ENCODE peak calls at places on chromosomes 11 and 22, in five cellular contexts. One of them, this sample, is unnamed.

GRCh38 chr11:2891291-2891690 is 5.7 kb upstream of the CDKN1C start:
- DNase-seq in brain microvascular endothelial cell: no peak
- DNase-seq in GM13977: no peak
- DNase-seq in RWPE1: no peak
- DNase-seq in omental fat pad: no peak
- DNase-seq in this sample: no peak

GRCh38 chr11:44597358-44598009 is 32.0 kb downstream of the CD82 start:
- DNase-seq in GM13977: peak; percentile 44
- DNase-seq in RWPE1: no peak
- DNase-seq in omental fat pad: no peak
- DNase-seq in brain microvascular endothelial cell: no peak
- DNase-seq in this sample: no peak

GRCh38 chr11:78314753-78315152 is 102.9 kb downstream of the GAB2 start:
- DNase-seq in RWPE1: no peak
- DNase-seq in brain microvascular endothelial cell: no peak
- DNase-seq in omental fat pad: no peak
- DNase-seq in GM13977: no peak
- DNase-seq in this sample: no peak

GRCh38 chr11:75768909-75769771 is 562 bp downstream of the DGAT2 start:
- DNase-seq in omental fat pad: no peak
- DNase-seq in brain microvascular endothelial cell: no peak
- DNase-seq in RWPE1: peak; percentile 6
- DNase-seq in GM13977: peak; percentile 36
- DNase-seq in this sample: no peak

GRCh38 chr11:36510567-36511020 is 522 bp upstream of the TRAF6 start:
- DNase-seq in GM13977: no peak
- DNase-seq in omental fat pad: no peak
- DNase-seq in RWPE1: peak; percentile 27
- DNase-seq in brain microvascular endothelial cell: no peak
- DNase-seq in this sample: no peak

GRCh38 chr22:43474161-43475101 is 62.6 kb downstream of the MPPED1 start:
- DNase-seq in omental fat pad: no peak
- DNase-seq in RWPE1: no peak
- DNase-seq in brain microvascular endothelial cell: no peak
- DNase-seq in GM13977: no peak
- DNase-seq in this sample: no peak

GRCh38 chr11:76719686-76720085 is 49.1 kb upstream of the LRRC32 start:
- DNase-seq in GM13977: no peak
- DNase-seq in omental fat pad: no peak
- DNase-seq in brain microvascular endothelial cell: no peak
- DNase-seq in RWPE1: no peak
- DNase-seq in this sample: no peak

GRCh38 chr22:33819743-33820142 is 100.5 kb downstream of the LARGE1 start:
- DNase-seq in GM13977: no peak
- DNase-seq in omental fat pad: no peak
- DNase-seq in brain microvascular endothelial cell: no peak
- DNase-seq in RWPE1: no peak
- DNase-seq in this sample: no peak

GRCh38 chr11:107457205-107457557 is 444 bp downstream of the CWF19L2 start:
- DNase-seq in RWPE1: peak; percentile 24
- DNase-seq in GM13977: peak; percentile 13
- DNase-seq in brain microvascular endothelial cell: peak; percentile 1
- DNase-seq in omental fat pad: no peak
- DNase-seq in this sample: no peak

GRCh38 chr22:44133901-44134511 is 46.7 kb upstream of the PARVG start:
- DNase-seq in RWPE1: no peak
- DNase-seq in brain microvascular endothelial cell: peak; percentile 56
- DNase-seq in omental fat pad: no peak
- DNase-seq in GM13977: no peak
- DNase-seq in this sample: no peak

GRCh38 chr22:47023871-47024270 is 261.4 kb downstream of the TBC1D22A start:
- DNase-seq in brain microvascular endothelial cell: no peak
- DNase-seq in RWPE1: no peak
- DNase-seq in GM13977: no peak
- DNase-seq in omental fat pad: no peak
- DNase-seq in this sample: no peak

GRCh38 chr11:70805243-70805642 is 406.9 kb downstream of the CTTN start:
- DNase-seq in RWPE1: no peak
- DNase-seq in omental fat pad: no peak
- DNase-seq in brain microvascular endothelial cell: no peak
- DNase-seq in GM13977: no peak
- DNase-seq in this sample: no peak

GRCh38 chr11:103995896-103996295 is 40.5 kb upstream of the DDI1 start:
- DNase-seq in omental fat pad: no peak
- DNase-seq in brain microvascular endothelial cell: no peak
- DNase-seq in GM13977: no peak
- DNase-seq in RWPE1: no peak
- DNase-seq in this sample: no peak

GRCh38 chr11:129731316-129731715 is 84.3 kb upstream of the TMEM45B start:
- DNase-seq in GM13977: no peak
- DNase-seq in RWPE1: peak; percentile 95
- DNase-seq in brain microvascular endothelial cell: no peak
- DNase-seq in omental fat pad: no peak
- DNase-seq in this sample: no peak

GRCh38 chr22:43890901-43891331 is 897 bp downstream of the PNPLA5 start:
- DNase-seq in omental fat pad: no peak
- DNase-seq in GM13977: no peak
- DNase-seq in RWPE1: no peak
- DNase-seq in brain microvascular endothelial cell: no peak
- DNase-seq in this sample: no peak

GRCh38 chr11:2376751-2377451 is at the start of gene CD81:
- DNase-seq in brain microvascular endothelial cell: no peak
- DNase-seq in RWPE1: peak; percentile 61
- DNase-seq in omental fat pad: no peak
- DNase-seq in GM13977: peak; percentile 93
- DNase-seq in this sample: peak; percentile 71

GRCh38 chr22:31119026-31119717 is 3.6 kb upstream of the INPP5J start:
- DNase-seq in omental fat pad: no peak
- DNase-seq in RWPE1: no peak
- DNase-seq in brain microvascular endothelial cell: no peak
- DNase-seq in GM13977: no peak
- DNase-seq in this sample: no peak

GRCh38 chr11:118148240-118148639 is 4.4 kb downstream of the SCN4B start:
- DNase-seq in omental fat pad: no peak
- DNase-seq in brain microvascular endothelial cell: no peak
- DNase-seq in RWPE1: no peak
- DNase-seq in GM13977: no peak
- DNase-seq in this sample: no peak

GRCh38 chr11:2204361-2205213 is 33.0 kb upstream of the TH start:
- DNase-seq in omental fat pad: peak; percentile 11
- DNase-seq in GM13977: no peak
- DNase-seq in brain microvascular endothelial cell: no peak
- DNase-seq in RWPE1: no peak
- DNase-seq in this sample: no peak

GRCh38 chr11:124627546-124627945 is 4.9 kb downstream of the TBRG1 start:
- DNase-seq in brain microvascular endothelial cell: no peak
- DNase-seq in omental fat pad: no peak
- DNase-seq in GM13977: no peak
- DNase-seq in RWPE1: no peak
- DNase-seq in this sample: no peak

GRCh38 chr11:124638500-124638899 is 15.8 kb downstream of the TBRG1 start:
- DNase-seq in GM13977: no peak
- DNase-seq in RWPE1: no peak
- DNase-seq in brain microvascular endothelial cell: no peak
- DNase-seq in omental fat pad: no peak
- DNase-seq in this sample: no peak

GRCh38 chr11:124629961-124630360 is 7.3 kb downstream of the TBRG1 start:
- DNase-seq in brain microvascular endothelial cell: no peak
- DNase-seq in GM13977: no peak
- DNase-seq in RWPE1: no peak
- DNase-seq in omental fat pad: no peak
- DNase-seq in this sample: no peak

GRCh38 chr11:124633355-124633754 is 10.7 kb downstream of the TBRG1 start:
- DNase-seq in omental fat pad: no peak
- DNase-seq in brain microvascular endothelial cell: peak; percentile 16
- DNase-seq in RWPE1: peak; percentile 13
- DNase-seq in GM13977: no peak
- DNase-seq in this sample: no peak
- TF ChIP-seq CTCF in omental fat pad: no peak
- TF ChIP-seq CTCF in brain microvascular endothelial cell: peak; percentile 65
- TF ChIP-seq CTCF in RWPE1: peak; percentile 18
- TF ChIP-seq CTCF in GM13977: peak; percentile 20
- TF ChIP-seq CTCF in this sample: peak; percentile 27

DNA sequence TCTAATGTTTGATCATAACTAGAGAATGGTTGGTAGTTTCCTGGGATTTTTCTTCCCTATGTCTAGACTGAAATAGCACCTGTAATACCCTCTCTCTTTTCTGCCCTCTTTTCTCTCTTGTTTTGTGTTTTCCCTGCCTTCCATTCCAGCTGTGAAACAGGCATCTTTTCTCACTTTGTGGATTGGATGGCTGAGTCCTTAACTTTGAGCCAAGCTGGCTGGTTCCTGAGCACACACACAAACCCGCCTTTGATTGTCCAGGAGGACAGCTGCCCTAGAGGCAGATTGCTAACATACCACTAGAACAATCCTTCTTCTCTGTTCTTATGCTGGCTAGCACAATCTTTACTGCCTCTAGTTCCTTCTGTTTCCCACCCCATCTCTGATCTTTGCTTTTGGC is 17.7 kb downstream of the CTNND1 start:
- DNase-seq in GM13977: no peak
- DNase-seq in brain microvascular endothelial cell: peak; percentile 45
- DNase-seq in RWPE1: no peak
- DNase-seq in omental fat pad: no peak
- DNase-seq in this sample: no peak
- TF ChIP-seq CTCF in GM13977: no peak
- TF ChIP-seq CTCF in brain microvascular endothelial cell: peak; percentile 40
- TF ChIP-seq CTCF in RWPE1: no peak
- TF ChIP-seq CTCF in omental fat pad: no peak
- TF ChIP-seq CTCF in this sample: no peak

GRCh38 chr22:27616033-27616432 is 185.5 kb downstream of the MN1 start:
- DNase-seq in brain microvascular endothelial cell: no peak
- DNase-seq in RWPE1: no peak
- DNase-seq in omental fat pad: no peak
- DNase-seq in GM13977: no peak
- DNase-seq in this sample: no peak

GRCh38 chr22:27615408-27615807 is 186.1 kb downstream of the MN1 start:
- DNase-seq in RWPE1: no peak
- DNase-seq in GM13977: no peak
- DNase-seq in brain microvascular endothelial cell: no peak
- DNase-seq in omental fat pad: no peak
- DNase-seq in this sample: no peak

GRCh38 chr22:27614291-27615007 is 187.1 kb downstream of the MN1 start:
- DNase-seq in brain microvascular endothelial cell: no peak
- DNase-seq in RWPE1: no peak
- DNase-seq in GM13977: no peak
- DNase-seq in omental fat pad: no peak
- DNase-seq in this sample: peak; percentile 49

GRCh38 chr22:27620367-27621154 is 181.0 kb downstream of the MN1 start:
- DNase-seq in GM13977: no peak
- DNase-seq in brain microvascular endothelial cell: no peak
- DNase-seq in omental fat pad: no peak
- DNase-seq in RWPE1: no peak
- DNase-seq in this sample: no peak

DNA sequence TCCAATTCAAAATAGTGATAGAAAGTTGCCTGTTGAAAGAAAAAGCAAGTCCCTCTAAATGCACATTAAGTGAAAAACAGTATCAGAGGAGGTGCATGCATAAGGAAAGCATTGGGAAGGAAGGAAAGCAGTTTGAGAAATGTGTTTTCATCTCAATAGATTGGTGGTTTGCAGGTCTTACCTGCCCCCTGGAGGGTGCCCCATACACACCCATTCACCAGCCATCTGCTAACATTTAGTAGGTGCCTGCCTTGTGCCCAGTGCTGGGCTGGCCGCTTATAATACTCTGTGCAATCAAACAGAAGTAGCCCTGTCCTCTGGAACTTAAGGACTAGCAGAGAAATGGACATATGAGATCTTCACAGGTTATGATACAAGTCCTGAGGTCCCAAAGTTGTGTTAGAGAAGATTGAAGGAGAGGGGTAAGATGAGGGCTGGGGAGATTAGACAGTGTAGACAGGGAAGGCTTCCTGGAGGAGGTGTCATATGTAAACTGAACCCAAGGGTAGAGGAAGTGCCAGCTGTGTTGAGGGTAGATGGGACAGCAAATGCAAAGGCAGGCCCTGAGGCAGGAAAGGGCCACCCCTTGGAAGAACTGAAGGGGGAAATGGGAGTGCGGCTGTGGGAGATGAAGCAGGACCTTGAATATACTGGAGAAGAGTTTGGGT is 184.2 kb downstream of the MN1 start:
- DNase-seq in omental fat pad: no peak
- DNase-seq in brain microvascular endothelial cell: no peak
- DNase-seq in GM13977: no peak
- DNase-seq in RWPE1: no peak
- DNase-seq in this sample: peak; percentile 3
- TF ChIP-seq CTCF in omental fat pad: no peak
- TF ChIP-seq CTCF in brain microvascular endothelial cell: peak; percentile 9
- TF ChIP-seq CTCF in GM13977: no peak
- TF ChIP-seq CTCF in RWPE1: no peak
- TF ChIP-seq CTCF in this sample: no peak

GRCh38 chr11:21514298-21514697 is 678.6 kb upstream of the ANO5 start:
- DNase-seq in brain microvascular endothelial cell: no peak
- DNase-seq in omental fat pad: no peak
- DNase-seq in GM13977: no peak
- DNase-seq in RWPE1: no peak
- DNase-seq in this sample: peak; percentile 48
- TF ChIP-seq CTCF in brain microvascular endothelial cell: no peak
- TF ChIP-seq CTCF in omental fat pad: no peak
- TF ChIP-seq CTCF in GM13977: peak; percentile 33
- TF ChIP-seq CTCF in RWPE1: peak; percentile 17
- TF ChIP-seq CTCF in this sample: peak; percentile 25

DNA sequence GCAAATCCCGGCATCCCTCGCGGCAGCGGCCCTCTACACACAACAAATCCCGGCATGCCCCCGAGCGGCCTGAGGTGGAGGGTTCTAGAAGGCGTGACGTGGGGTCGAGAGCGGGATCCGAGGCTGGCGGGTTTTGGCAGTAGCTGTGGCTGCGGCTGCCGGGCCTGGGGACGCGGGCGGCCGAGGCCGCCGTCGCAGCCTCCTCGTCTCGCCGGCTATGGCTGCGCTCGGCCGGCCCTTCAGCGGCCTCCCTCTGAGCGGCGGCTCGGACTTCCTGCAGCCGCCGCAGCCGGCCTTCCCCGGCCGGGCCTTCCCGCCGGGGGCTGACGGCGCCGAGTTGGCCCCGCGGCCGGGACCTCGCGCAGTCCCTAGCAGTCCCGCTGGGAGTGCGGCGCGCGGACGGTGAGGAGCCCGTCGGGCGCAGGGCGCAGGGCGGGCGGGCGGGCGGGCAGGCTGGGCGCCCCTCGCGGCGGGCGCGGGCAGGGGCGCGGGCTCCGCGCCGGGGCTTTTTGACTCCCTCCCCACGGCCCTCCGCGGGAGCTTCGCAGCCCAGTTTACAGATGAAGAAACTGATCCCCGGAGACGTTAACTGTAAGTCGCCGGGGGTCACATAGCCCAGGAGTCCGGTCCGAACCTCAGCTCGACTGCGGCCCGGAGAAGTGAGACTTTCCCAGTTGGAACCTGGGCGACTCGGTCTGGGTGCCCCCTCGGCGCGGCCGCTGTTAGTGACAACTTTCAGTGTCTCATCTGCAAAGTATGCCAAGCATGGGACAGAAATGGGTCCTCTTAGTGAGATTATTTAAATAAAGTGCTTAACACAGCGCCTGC is at the start of gene CCDC117:
- DNase-seq in RWPE1: peak; percentile 80
- DNase-seq in omental fat pad: peak; percentile 87
- DNase-seq in GM13977: peak; percentile 95
- DNase-seq in brain microvascular endothelial cell: peak; percentile 94
- DNase-seq in this sample: peak; percentile 95
- TF ChIP-seq CTCF in RWPE1: no peak
- TF ChIP-seq CTCF in omental fat pad: no peak
- TF ChIP-seq CTCF in GM13977: peak; percentile 17
- TF ChIP-seq CTCF in brain microvascular endothelial cell: peak; percentile 20
- TF ChIP-seq CTCF in this sample: peak; percentile 23

GRCh38 chr11:124837491-124837856 is 27.8 kb upstream of the ROBO3 start:
- DNase-seq in GM13977: peak; percentile 70
- DNase-seq in RWPE1: peak; percentile 73
- DNase-seq in brain microvascular endothelial cell: peak; percentile 82
- DNase-seq in omental fat pad: no peak
- DNase-seq in this sample: no peak
- TF ChIP-seq CTCF in GM13977: peak; percentile 56
- TF ChIP-seq CTCF in RWPE1: peak; percentile 58
- TF ChIP-seq CTCF in brain microvascular endothelial cell: peak; percentile 81
- TF ChIP-seq CTCF in omental fat pad: no peak
- TF ChIP-seq CTCF in this sample: no peak